ENCODE peak calls at places on chromosomes 16 and 17, in eight cellular contexts. D is tibial nerve, X is adrenal gland, C is ovary, U is heart left ventricle, V is upper lobe of left lung, A is transverse colon, I is uterus. L is an unnamed sample.

GRCh38 chr16:68859827-68860226 is 16.5 kb downstream of the TANGO6 start:
- DNase-seq in D (no peak), X (no peak), C (no peak), U (no peak), V (no peak), A (no peak), I (no peak), L (no peak)

GRCh38 chr17:80101946-80102706 is 745 bp downstream of the GAA start:
- DNase-seq in D (no peak), X (no peak), C (peak; percentile 16), U (no peak), V (peak; percentile 34), A (no peak), I (no peak), L (no peak)

GRCh38 chr17:77476006-77476405 is 335.2 kb downstream of the SEC14L1 start:
- DNase-seq in D (no peak), X (peak; percentile 65), C (no peak), U (no peak), V (no peak), A (no peak), I (no peak), L (no peak)

GRCh38 chr17:60439501-60439900 is 17.2 kb downstream of the CHCT1 start:
- DNase-seq in D (no peak), X (no peak), C (no peak), U (no peak), V (no peak), A (no peak), I (no peak), L (no peak)

GRCh38 chr17:29060475-29060874 is 17.5 kb downstream of the PIPOX start:
- DNase-seq in D (no peak), X (no peak), C (no peak), U (no peak), V (no peak), A (no peak), I (peak; percentile 41), L (no peak)

GRCh38 chr17:11278186-11278983 is 37.4 kb downstream of the SHISA6 start:
- DNase-seq in D (no peak), X (no peak), C (no peak), U (no peak), V (no peak), A (no peak), I (no peak), L (no peak)

GRCh38 chr17:6666077-6666521 is 14.5 kb downstream of the C17orf100 start:
- DNase-seq in D (peak; percentile 43), X (peak; percentile 75), C (peak; percentile 80), U (peak; percentile 75), V (peak; percentile 73), A (peak; percentile 66), I (peak; percentile 68), L (peak; percentile 74)

GRCh38 chr16:5875416-5875815 is 777.8 kb upstream of the EEF2KMT start:
- DNase-seq in D (no peak), X (no peak), C (no peak), U (no peak), V (no peak), A (no peak), I (no peak), L (no peak)

GRCh38 chr17:4777969-4778760 is 6.5 kb downstream of the TM4SF5 start:
- DNase-seq in D (no peak), X (no peak), C (no peak), U (no peak), V (no peak), A (no peak), I (no peak), L (no peak)

GRCh38 chr17:33039874-33040273 is 48.2 kb downstream of the SPACA3 start:
- DNase-seq in D (no peak), X (no peak), C (no peak), U (no peak), V (no peak), A (no peak), I (no peak), L (no peak)

GRCh38 chr16:84985079-84986065 is 26.0 kb downstream of the ZDHHC7 start:
- DNase-seq in D (no peak), X (no peak), C (no peak), U (no peak), V (no peak), A (no peak), I (no peak), L (no peak)

GRCh38 chr16:22250522-22250921 is 44.4 kb downstream of the EEF2K start:
- DNase-seq in D (no peak), X (peak; percentile 25), C (no peak), U (no peak), V (no peak), A (no peak), I (no peak), L (no peak)

GRCh38 chr16:71889147-71889546 is 5.2 kb upstream of the ZNF821 start:
- DNase-seq in D (no peak), X (no peak), C (no peak), U (no peak), V (no peak), A (no peak), I (no peak), L (no peak)

GRCh38 chr16:51408357-51408756 is 257.3 kb upstream of the SALL1 start:
- DNase-seq in D (no peak), X (no peak), C (no peak), U (no peak), V (no peak), A (no peak), I (no peak), L (peak; percentile 73)

GRCh38 chr17:80494547-80494946 is 18.1 kb upstream of the NPTX1 start:
- DNase-seq in D (no peak), X (no peak), C (no peak), U (no peak), V (no peak), A (no peak), I (no peak), L (no peak)

GRCh38 chr17:16911141-16911937 is 60.6 kb downstream of the TNFRSF13B start:
- DNase-seq in D (no peak), X (peak; percentile 28), C (no peak), U (peak; percentile 40), V (peak; percentile 17), A (peak; percentile 6), I (no peak), L (no peak)

GRCh38 chr17:57928898-57929297 is 26.3 kb downstream of the CUEDC1 start:
- DNase-seq in D (no peak), X (no peak), C (no peak), U (no peak), V (no peak), A (no peak), I (no peak), L (no peak)

GRCh38 chr16:15887283-15887682 is 1.1 kb downstream of the CEP20 start:
- DNase-seq in D (no peak), X (no peak), C (no peak), U (no peak), V (no peak), A (no peak), I (no peak), L (no peak)

GRCh38 chr16:15885560-15886001 is 2.8 kb downstream of the CEP20 start:
- DNase-seq in D (no peak), X (no peak), C (no peak), U (no peak), V (no peak), A (no peak), I (no peak), L (no peak)

GRCh38 chr16:15891508-15891907 is 3.1 kb upstream of the CEP20 start:
- DNase-seq in D (no peak), X (no peak), C (no peak), U (no peak), V (no peak), A (no peak), I (no peak), L (no peak)

GRCh38 chr16:15886078-15886477 is 2.3 kb downstream of the CEP20 start:
- DNase-seq in D (no peak), X (no peak), C (no peak), U (no peak), V (no peak), A (no peak), I (no peak), L (no peak)

GRCh38 chr16:15888072-15888976 is at the start of gene CEP20:
- DNase-seq in D (peak; percentile 100), X (peak; percentile 100), C (peak; percentile 99), U (peak; percentile 100), V (peak; percentile 100), A (peak; percentile 100), I (peak; percentile 99), L (peak; percentile 100)
- TF ChIP-seq POLR2A in D (peak; percentile 72), X (peak; percentile 75), C (peak; percentile 41), U (peak; percentile 39), V (peak; percentile 60), A (peak; percentile 82), I (peak; percentile 73), L (peak; percentile 88)

GRCh38 chr17:83080641-83081560 is 1.5 kb downstream of the METRNL start:
- DNase-seq in D (no peak), X (no peak), C (peak; percentile 57), U (no peak), V (no peak), A (peak; percentile 52), I (peak; percentile 53), L (peak; percentile 49)
- H3K27ac ChIP-seq in D (peak overlapping the region; percentile 95), X (no peak overlapping the region), C (no peak overlapping the region), U (peak overlapping the region; percentile 79), V (peak overlapping the region; percentile 75), A (peak overlapping the region; percentile 94), I (peak overlapping the region; percentile 70), L (peak overlapping the region; percentile 82)

DNA sequence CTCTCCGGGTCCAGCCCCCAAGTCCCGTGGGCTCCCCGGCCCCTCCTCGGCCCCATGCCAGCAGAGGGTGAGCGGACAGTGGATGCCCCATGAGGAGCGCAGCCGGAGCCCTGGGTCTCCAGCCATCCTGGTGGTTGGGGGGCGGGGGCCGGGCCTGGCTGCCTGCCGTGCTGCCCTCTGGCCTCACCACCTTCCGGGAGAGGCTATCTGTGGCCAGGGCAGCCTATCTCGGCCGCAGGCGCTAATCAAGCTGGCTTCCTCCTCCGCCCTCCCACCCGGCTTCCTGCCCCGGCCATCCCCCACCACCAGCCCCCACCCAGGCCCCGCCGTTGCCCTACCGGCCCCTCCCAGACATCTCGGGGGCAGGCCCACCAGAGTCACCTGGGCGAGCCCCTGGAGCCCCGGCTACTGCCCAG is 46.8 kb downstream of the ZFPM1 start:
- DNase-seq in D (no peak), X (no peak), C (no peak), U (peak; percentile 27), V (no peak), A (no peak), I (no peak), L (peak; percentile 51)
- TF ChIP-seq POLR2A in D (no peak), X (no peak), C (no peak), U (no peak), V (no peak), A (no peak), I (no peak), L (no peak)

DNA sequence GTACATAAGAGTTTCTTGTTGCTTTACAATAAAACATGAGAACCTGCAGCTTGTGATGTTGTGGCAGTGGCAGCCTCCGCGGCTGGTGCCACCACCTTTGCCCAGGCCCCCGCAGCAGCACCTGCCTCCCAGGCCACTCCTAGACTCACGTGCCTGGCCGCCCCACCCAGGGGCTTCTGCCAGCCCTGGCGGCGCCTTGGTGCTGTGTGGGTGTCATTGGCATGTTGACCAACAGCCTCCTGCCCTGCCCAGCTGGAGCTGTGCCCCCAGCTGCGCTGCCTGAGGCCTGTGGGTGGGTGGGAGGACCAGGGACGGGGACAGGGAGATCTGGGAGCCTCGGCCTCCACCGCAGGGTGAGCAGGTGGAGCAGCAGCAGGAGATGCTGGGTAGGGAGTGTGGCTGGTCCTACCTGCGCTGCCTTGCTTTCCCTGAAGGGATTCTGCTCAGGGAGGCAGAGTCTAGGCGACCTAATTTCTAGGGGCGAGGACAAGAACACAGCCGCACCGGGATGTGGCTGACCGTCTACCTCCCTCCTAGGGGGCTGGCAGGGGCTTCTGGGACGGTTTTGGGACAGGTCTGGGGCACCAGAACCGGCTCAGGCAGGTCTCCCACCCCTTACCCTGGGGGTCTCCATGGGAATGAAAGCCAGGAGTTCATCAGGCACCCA is 416 bp upstream of the DNASE1L2 start:
- DNase-seq in D (no peak), X (no peak), C (no peak), U (no peak), V (no peak), A (no peak), I (no peak), L (no peak)
- H3K27ac ChIP-seq in D (peak overlapping the region; percentile 48), X (no peak overlapping the region), C (no peak overlapping the region), U (no peak overlapping the region), V (no peak overlapping the region), A (no peak overlapping the region), I (no peak overlapping the region), L (no peak overlapping the region)

L was measured in body of pancreas.